ENCODE peak calls at places on chromosomes 12 and 14, in nine cellular contexts. C is activated CD4-positive, alpha-beta T cell treated with anti-CD3 and anti-CD28 coated beads for 48 hours; Z is ureter; J is stimulated activated CD8-positive, alpha-beta memory T cell treated with anti-CD3 and anti-CD28 coated beads, Interleukin-15, amount 100 ng/mL, for 1 hour; V is NCI-H2081; R is mesendoderm; I is immature natural killer cell; L is dorsolateral prefrontal cortex; D is NCI-H1092. A is an unnamed sample.

GRCh38 chr12:95830335-95831089 is 28.2 kb upstream of the SNRPF start:
- DNase-seq in R (no peak), L (no peak), D (no peak), J (no peak), V (no peak), C (no peak), I (no peak), Z (no peak), A (no peak)

GRCh38 chr12:120118710-120119097 is 2.2 kb upstream of the RAB35 start:
- DNase-seq in R (no peak), V (no peak), D (no peak), C (no peak), I (no peak), Z (no peak), L (no peak), J (no peak), A (no peak)

GRCh38 chr12:116525418-116526001 is 33.7 kb upstream of the MAP1LC3B2 start:
- DNase-seq in J (no peak), D (no peak), V (no peak), I (no peak), R (peak), C (no peak), Z (peak), L (no peak), A (no peak)

GRCh38 chr12:96500686-96501085 is 11.3 kb downstream of the CFAP54 start:
- DNase-seq in J (no peak), V (no peak), L (no peak), C (no peak), D (no peak), Z (no peak), I (peak), R (no peak), A (no peak)

GRCh38 chr14:91396959-91397815 is 20.4 kb downstream of the CCDC88C start:
- DNase-seq in I (no peak), V (peak), D (no peak), L (no peak), J (no peak), Z (peak), R (no peak), C (peak), A (no peak)

GRCh38 chr12:49784756-49785409 is 43.3 kb downstream of the NCKAP5L start:
- DNase-seq in J (no peak), C (no peak), V (no peak), Z (no peak), D (no peak), R (no peak), I (no peak), L (no peak), A (no peak)

GRCh38 chr12:63047146-63047545 is 103.9 kb downstream of the AVPR1A start:
- DNase-seq in R (no peak), L (no peak), I (no peak), Z (no peak), V (no peak), D (no peak), C (no peak), J (no peak), A (no peak)

GRCh38 chr12:115357681-115358080 is 673.7 kb upstream of the TBX3 start:
- DNase-seq in V (no peak), I (no peak), R (peak), J (no peak), D (no peak), L (no peak), C (no peak), Z (no peak), A (no peak)

GRCh38 chr14:72652179-72652578 is 241.7 kb downstream of the DPF3 start:
- DNase-seq in C (no peak), V (no peak), L (no peak), Z (no peak), I (no peak), D (no peak), R (no peak), J (no peak), A (no peak)

GRCh38 chr12:104494816-104495158 is 38.0 kb downstream of the CHST11 start:
- DNase-seq in Z (no peak), J (no peak), I (peak), V (no peak), C (no peak), R (no peak), L (no peak), D (no peak), A (no peak)

GRCh38 chr14:40697221-40697620 is 909.5 kb upstream of the LRFN5 start:
- DNase-seq in R (no peak), C (no peak), L (no peak), D (no peak), I (no peak), V (no peak), J (no peak), Z (no peak), A (no peak)

GRCh38 chr14:80216818-80217217 is 5.5 kb upstream of the DIO2 start:
- DNase-seq in V (no peak), D (no peak), J (no peak), I (no peak), Z (no peak), L (no peak), R (no peak), C (no peak), A (no peak)

GRCh38 chr12:75526655-75527511 is 15.5 kb upstream of the KRR1 start:
- DNase-seq in D (peak), L (no peak), J (no peak), I (peak), C (peak), R (peak), V (peak), Z (no peak), A (no peak)

GRCh38 chr14:90305176-90305601 is 26.6 kb downstream of the NRDE2 start:
- DNase-seq in Z (no peak), J (no peak), C (no peak), L (no peak), V (peak), D (peak), R (no peak), I (no peak), A (no peak)

GRCh38 chr14:22097072-22097471 is 423.5 kb upstream of the OR4E1 start:
- DNase-seq in I (no peak), D (no peak), C (no peak), R (no peak), Z (no peak), L (no peak), V (no peak), J (no peak), A (no peak)

GRCh38 chr14:92694807-92695206 is 53.6 kb downstream of the LGMN start:
- DNase-seq in D (no peak), Z (no peak), I (no peak), J (no peak), C (no peak), R (no peak), L (no peak), V (no peak), A (no peak)

GRCh38 chr14:79585845-79586244 is 625.5 kb downstream of the DIO2 start:
- DNase-seq in J (no peak), I (no peak), Z (no peak), D (no peak), V (no peak), L (no peak), C (no peak), R (peak), A (no peak)

GRCh38 chr14:52553002-52553670 is 500 bp downstream of the GPR137C start:
- DNase-seq in D (peak), L (peak), I (no peak), V (peak), R (peak), Z (peak), J (peak), C (peak), A (no peak)

GRCh38 chr12:57657744-57658143 is 24.7 kb upstream of the B4GALNT1 start:
- DNase-seq in R (no peak), Z (no peak), L (no peak), D (no peak), V (no peak), C (no peak), J (no peak), I (no peak), A (no peak)

GRCh38 chr14:74135386-74135785 is 50.6 kb downstream of the LIN52 start:
- DNase-seq in Z (no peak), I (no peak), R (no peak), L (no peak), C (no peak), D (no peak), V (no peak), J (no peak), A (no peak)

GRCh38 chr12:98973395-98973794 is 328.3 kb downstream of the APAF1 start:
- DNase-seq in R (peak), Z (no peak), I (no peak), J (no peak), L (no peak), D (no peak), C (no peak), V (no peak), A (no peak)

GRCh38 chr14:104190396-104191000 is 52.1 kb downstream of the KIF26A start:
- DNase-seq in Z (no peak), L (no peak), R (no peak), I (no peak), C (no peak), D (no peak), V (no peak), J (no peak), A (no peak)

GRCh38 chr14:96261053-96261452 is 5.0 kb downstream of the BDKRB1 start:
- DNase-seq in C (no peak), R (no peak), J (no peak), I (no peak), D (no peak), L (no peak), Z (no peak), V (peak), A (no peak)

GRCh38 chr14:68890173-68890931 is 88.8 kb downstream of the ACTN1 start:
- DNase-seq in C (no peak), J (no peak), Z (no peak), V (no peak), D (no peak), L (no peak), I (no peak), R (no peak), A (no peak)

GRCh38 chr12:31900271-31900670 is 58.9 kb upstream of the RESF1 start:
- DNase-seq in V (no peak), J (no peak), C (no peak), R (no peak), Z (no peak), L (no peak), I (peak), D (no peak), A (no peak)

GRCh38 chr14:71142375-71143038 is 235.2 kb downstream of the PCNX1 start:
- DNase-seq in D (no peak), L (no peak), C (peak), R (peak), I (peak), J (no peak), Z (no peak), V (no peak), A (no peak)

GRCh38 chr12:29103539-29103974 is 45.5 kb upstream of the FAR2 start:
- DNase-seq in J (peak), R (no peak), V (no peak), D (no peak), Z (no peak), L (no peak), I (peak), C (peak), A (no peak)

GRCh38 chr12:123998344-123998941 is 25.4 kb downstream of the ZNF664 start:
- DNase-seq in J (no peak), C (no peak), Z (no peak), I (no peak), D (no peak), L (no peak), V (no peak), R (no peak), A (no peak)

GRCh38 chr12:31204995-31205582 is 120.9 kb downstream of the SINHCAF start:
- DNase-seq in C (no peak), J (no peak), D (no peak), I (no peak), R (no peak), L (no peak), V (no peak), Z (no peak), A (no peak)

GRCh38 chr12:21350975-21351374 is 16.3 kb upstream of the SLCO1A2 start:
- DNase-seq in J (no peak), I (no peak), Z (no peak), D (no peak), C (no peak), L (no peak), V (peak), R (no peak), A (no peak)

GRCh38 chr12:50765325-50765911 is 1.5 kb downstream of the ATF1 start:
- DNase-seq in D (no peak), I (peak), Z (no peak), J (no peak), V (peak), L (no peak), C (peak), R (peak), A (no peak)